ENCODE peak calls at places on chromosomes 7 and 10, in four cellular contexts. R is GM12878, S is HepG2, F is K562. M is an unnamed sample.
A peak's percentile ranks its signal among the peaks of the same experiment; 100 is the strongest.

GRCh38 chr7:54426406-54426805 is 115.8 kb upstream of the VSTM2A start:
- DNase-seq in R (no peak), S (no peak), F (no peak), M (no peak)

GRCh38 chr7:105246195-105247078 is 142.3 kb downstream of the SRPK2 start:
- DNase-seq in R (no peak), S (no peak), F (no peak), M (no peak)

GRCh38 chr7:54988516-54988915 is 30.3 kb upstream of the EGFR start:
- DNase-seq in R (no peak), S (no peak), F (no peak), M (no peak)

GRCh38 chr10:122042836-122043235 is 53.9 kb downstream of the TACC2 start:
- DNase-seq in R (no peak), S (no peak), F (no peak), M (no peak)

GRCh38 chr10:110495731-110496552 is 1.8 kb upstream of the DUSP5 start:
- DNase-seq in R (no peak), S (no peak), F (peak; percentile 36), M (peak; percentile 85)

GRCh38 chr10:71805776-71806705 is 32.7 kb upstream of the VSIR start:
- DNase-seq in R (no peak), S (no peak), F (peak; percentile 89), M (no peak)

GRCh38 chr7:119929891-119930290 is 343.1 kb upstream of the KCND2 start:
- DNase-seq in R (no peak), S (no peak), F (no peak), M (no peak)

GRCh38 chr7:373818-374705 is 84.1 kb downstream of the FOXL3 start:
- DNase-seq in R (no peak), S (no peak), F (no peak), M (no peak)

GRCh38 chr10:91672021-91672608 is 39.2 kb upstream of the PPP1R3C start:
- DNase-seq in R (no peak), S (no peak), F (peak; percentile 58), M (no peak)

GRCh38 chr7:112362796-112363195 is 87.5 kb upstream of the IFRD1 start:
- DNase-seq in R (no peak), S (no peak), F (no peak), M (no peak)

GRCh38 chr7:149291036-149291835 is 29.2 kb downstream of the ZNF783 start:
- DNase-seq in R (no peak), S (no peak), F (no peak), M (no peak)

GRCh38 chr10:89683911-89684310 is 17.5 kb upstream of the KIF20B start:
- DNase-seq in R (no peak), S (no peak), F (no peak), M (no peak)

GRCh38 chr7:150780249-150780648 is 19.9 kb downstream of the TMEM176B start:
- DNase-seq in R (no peak), S (no peak), F (no peak), M (no peak)

GRCh38 chr10:46552526-46553237 is 3.8 kb downstream of the GPRIN2 start:
- DNase-seq in R (no peak), S (no peak), F (no peak), M (no peak)

GRCh38 chr10:133159950-133160812 is at the start of gene KNDC1:
- DNase-seq in R (no peak), S (no peak), F (peak; percentile 47), M (peak; percentile 80)

GRCh38 chr10:74967850-74968620 is 141.6 kb downstream of the KAT6B start:
- DNase-seq in R (no peak), S (peak; percentile 37), F (no peak), M (no peak)

GRCh38 chr10:130541090-130541489 is 404.9 kb downstream of the GLRX3 start:
- DNase-seq in R (no peak), S (no peak), F (no peak), M (no peak)

GRCh38 chr7:74083928-74084721 is 521 bp downstream of the LIMK1 start:
- DNase-seq in R (no peak), S (no peak), F (peak; percentile 71), M (peak; percentile 58)

GRCh38 chr10:27410153-27410552 is 94.0 kb upstream of the RAB18 start:
- DNase-seq in R (no peak), S (no peak), F (no peak), M (no peak)

GRCh38 chr7:137337902-137338301 is 5.6 kb downstream of the PTN start:
- DNase-seq in R (no peak), S (no peak), F (peak; percentile 6), M (no peak)

GRCh38 chr10:42975005-42975493 is 101.8 kb upstream of the RET start:
- DNase-seq in R (no peak), S (no peak), F (no peak), M (no peak)

GRCh38 chr7:151077705-151078232 is 2.8 kb downstream of the FASTK start:
- DNase-seq in R (no peak), S (no peak), F (no peak), M (no peak)

GRCh38 chr7:105046414-105046813 is 32.4 kb downstream of the KMT2E start:
- DNase-seq in R (no peak), S (no peak), F (no peak), M (no peak)

GRCh38 chr7:13279854-13280435 is 592.5 kb downstream of the ARL4A start:
- DNase-seq in R (no peak), S (peak; percentile 5), F (peak; percentile 25), M (peak; percentile 33)

GRCh38 chr10:112653851-112654250 is 206.8 kb downstream of the VTI1A start:
- DNase-seq in R (no peak), S (no peak), F (no peak), M (no peak)

GRCh38 chr10:72031706-72032105 is 56.6 kb downstream of the SPOCK2 start:
- DNase-seq in R (no peak), S (no peak), F (no peak), M (no peak)

GRCh38 chr10:126097558-126098215 is 201.3 kb downstream of the FANK1 start:
- DNase-seq in R (no peak), S (peak; percentile 4), F (no peak), M (no peak)

GRCh38 chr7:128035712-128036111 is 4.5 kb upstream of the LRRC4 start:
- DNase-seq in R (no peak), S (peak; percentile 21), F (peak; percentile 42), M (peak; percentile 19)

GRCh38 chr10:131838921-131839320 is 61.9 kb upstream of the PPP2R2D start:
- DNase-seq in R (no peak), S (no peak), F (no peak), M (no peak)

GRCh38 chr7:68420342-68420750 is 1177.9 kb upstream of the AUTS2 start:
- DNase-seq in R (no peak), S (no peak), F (no peak), M (no peak)

GRCh38 chr10:19917756-19918478 is 101.7 kb downstream of the PLXDC2 start:
- DNase-seq in R (no peak), S (no peak), F (no peak), M (no peak)

GRCh38 chr7:86815556-86815955 is 171.8 kb downstream of the GRM3 start:
- DNase-seq in R (no peak), S (no peak), F (no peak), M (no peak)

GRCh38 chr10:56646301-56646700 is 285.2 kb upstream of the ZWINT start:
- DNase-seq in R (no peak), S (no peak), F (no peak), M (no peak)

GRCh38 chr7:104979167-104979841 is 34.7 kb upstream of the KMT2E start:
- DNase-seq in R (no peak), S (no peak), F (no peak), M (no peak)

GRCh38 chr10:96850825-96851224 is 18.7 kb downstream of the LCOR start:
- DNase-seq in R (no peak), S (no peak), F (no peak), M (no peak)

GRCh38 chr7:125122225-125122624 is 192.6 kb upstream of the POT1 start:
- DNase-seq in R (no peak), S (no peak), F (no peak), M (no peak)

DNA sequence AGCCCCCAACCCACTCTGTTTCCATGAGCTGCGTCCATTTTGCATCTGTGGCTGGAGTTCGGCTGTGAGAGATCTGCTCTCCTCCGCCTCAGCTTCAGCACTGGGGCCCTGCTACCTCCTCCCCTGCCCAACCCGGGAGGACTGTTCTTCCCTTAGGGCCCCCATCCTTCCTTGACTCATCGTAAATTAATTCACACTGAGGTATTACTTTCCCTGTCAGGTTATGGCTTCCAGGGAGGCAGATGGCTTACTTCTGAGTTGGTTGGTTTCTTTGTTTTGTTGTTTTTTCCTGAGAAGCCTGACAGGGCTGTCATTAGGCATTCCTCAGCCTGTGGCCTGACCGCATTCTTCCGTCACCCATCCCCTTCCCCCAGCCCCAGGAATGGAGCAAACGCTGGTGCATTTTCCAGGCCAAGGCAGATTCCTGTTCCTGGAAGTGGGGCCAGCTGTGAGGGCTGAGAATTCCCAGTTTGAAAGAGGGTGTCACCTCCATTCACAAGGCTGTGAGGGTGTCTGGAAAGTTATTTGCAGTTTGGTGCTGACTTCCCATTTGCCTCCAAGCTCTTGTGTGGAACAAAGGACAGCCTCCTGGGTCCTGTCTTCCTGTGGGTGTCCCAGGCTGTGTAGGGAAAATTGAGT is 11.6 kb downstream of the CPA5 start:
- DNase-seq in R (no peak), S (peak; percentile 57), F (no peak), M (peak; percentile 51)
- TF ChIP-seq EP300 in R (no peak), S (no peak), F (no peak), M (no peak)

GRCh38 chr10:1939016-1939415 is 201.7 kb upstream of the ADARB2 start:
- DNase-seq in R (no peak), S (no peak), F (no peak), M (no peak)
- TF ChIP-seq BHLHE40 in R (no peak), S (no peak), F (no peak), M (no peak)

GRCh38 chr7:88306590-88307048 is at the start of gene STEAP4:
- DNase-seq in R (no peak), S (no peak), F (no peak), M (no peak)
- TF ChIP-seq EP300 in R (no peak), S (no peak), F (no peak), M (no peak)

GRCh38 chr7:28725045-28725630 is 233.0 kb downstream of the TRIL start:
- DNase-seq in R (no peak), S (no peak), F (no peak), M (no peak)

GRCh38 chr7:28725911-28726310 is 232.2 kb downstream of the TRIL start:
- DNase-seq in R (no peak), S (no peak), F (no peak), M (no peak)

GRCh38 chr7:28722684-28723083 is 235.4 kb downstream of the TRIL start:
- DNase-seq in R (no peak), S (no peak), F (no peak), M (no peak)

GRCh38 chr7:28724563-28724962 is 233.6 kb downstream of the TRIL start:
- DNase-seq in R (no peak), S (no peak), F (no peak), M (no peak)

DNA sequence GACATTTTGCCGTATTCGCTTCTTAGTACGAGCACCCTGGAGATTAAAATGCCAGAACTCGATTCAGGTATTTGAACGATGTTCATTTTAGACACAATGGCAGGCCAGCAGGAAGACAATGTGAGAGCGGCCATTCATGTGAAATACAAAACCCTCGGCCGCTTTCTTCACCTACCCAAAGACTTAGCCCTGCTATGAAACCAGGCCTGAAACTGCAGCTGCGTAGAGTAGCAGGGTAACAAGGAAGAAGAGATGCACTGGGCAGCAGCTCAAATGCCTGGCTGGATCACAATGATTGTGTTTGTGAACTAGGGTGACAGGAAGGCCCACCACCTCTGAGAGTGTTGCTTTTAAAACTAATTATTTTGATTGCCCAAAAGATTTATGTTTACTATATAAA is 234.8 kb downstream of the TRIL start:
- DNase-seq in R (no peak), S (no peak), F (no peak), M (no peak)
- TF ChIP-seq BHLHE40 in R (no peak), S (no peak), F (no peak), M (no peak)

M was measured in A549.